ENCODE peak calls at places on chromosomes 2 and 18, in seven cellular contexts. H, W, P, G, C, B and L are unnamed samples.

GRCh38 chr2:218028189-218028495 is 25.3 kb upstream of the TNS1 start:
- DNase-seq in H (no peak), B (peak), G (no peak), C (no peak), W (no peak), P (no peak), L (no peak)

GRCh38 chr2:109174214-109174613 is 45.2 kb downstream of the SH3RF3 start:
- DNase-seq in B (no peak), G (no peak), H (no peak), W (no peak), P (no peak), C (no peak), L (no peak)

GRCh38 chr2:47893771-47894170 is 12.5 kb downstream of the FBXO11 start:
- DNase-seq in W (no peak), B (no peak), P (no peak), C (no peak), G (no peak), H (no peak), L (no peak)

GRCh38 chr2:237662671-237663093 is 35.3 kb downstream of the LRRFIP1 start:
- DNase-seq in P (peak), W (peak), G (peak), H (peak), B (peak), C (peak), L (peak)

GRCh38 chr2:222297600-222297935 is 1.2 kb downstream of the PAX3 start:
- DNase-seq in H (no peak), B (no peak), G (no peak), C (no peak), W (no peak), P (no peak), L (no peak)

GRCh38 chr2:198326431-198326830 is 522.0 kb downstream of the PLCL1 start:
- DNase-seq in P (no peak), G (no peak), B (no peak), H (no peak), W (no peak), C (no peak), L (no peak)

GRCh38 chr2:80102026-80102425 is 202.5 kb downstream of the LRRTM1 start:
- DNase-seq in C (no peak), H (no peak), B (no peak), W (no peak), P (no peak), G (no peak), L (no peak)

GRCh38 chr2:144239726-144240125 is 280.2 kb downstream of the ZEB2 start:
- DNase-seq in W (no peak), B (no peak), P (no peak), C (no peak), H (no peak), G (no peak), L (no peak)

GRCh38 chr2:43340945-43341356 is 114.5 kb upstream of the ZFP36L2 start:
- DNase-seq in P (no peak), H (no peak), G (no peak), C (no peak), W (no peak), B (no peak), L (no peak)

GRCh38 chr2:165406053-165406628 is 63.4 kb upstream of the CSRNP3 start:
- DNase-seq in G (no peak), P (no peak), C (no peak), W (no peak), B (no peak), H (no peak), L (no peak)

GRCh38 chr2:64952896-64953482 is 36.2 kb upstream of the SLC1A4 start:
- DNase-seq in W (no peak), H (no peak), B (no peak), G (no peak), C (no peak), P (no peak), L (no peak)

GRCh38 chr2:121340926-121341325 is 55.9 kb upstream of the TFCP2L1 start:
- DNase-seq in G (no peak), W (no peak), C (no peak), P (no peak), B (no peak), H (no peak), L (no peak)

GRCh38 chr2:88184762-88185161 is 14.6 kb downstream of the THNSL2 start:
- DNase-seq in B (no peak), C (no peak), H (no peak), G (no peak), W (no peak), P (no peak), L (no peak)

GRCh38 chr2:220373878-220374277 is 746.4 kb downstream of the SLC4A3 start:
- DNase-seq in G (no peak), P (no peak), C (no peak), W (no peak), H (no peak), B (no peak), L (no peak)

GRCh38 chr2:212894026-212894425 is 257.4 kb downstream of the IKZF2 start:
- DNase-seq in G (no peak), H (no peak), W (no peak), B (no peak), C (no peak), P (no peak), L (no peak)

GRCh38 chr18:26008096-26008495 is 82.3 kb downstream of the SS18 start:
- DNase-seq in H (no peak), C (no peak), W (no peak), G (no peak), P (no peak), B (no peak), L (no peak)

GRCh38 chr2:220191031-220191430 is 563.6 kb downstream of the SLC4A3 start:
- DNase-seq in W (no peak), H (no peak), P (no peak), G (no peak), C (no peak), B (no peak), L (no peak)

GRCh38 chr2:57862153-57862552 is 184.5 kb upstream of the VRK2 start:
- DNase-seq in P (no peak), C (no peak), W (no peak), G (no peak), H (no peak), B (no peak), L (no peak)

GRCh38 chr2:41926614-41927580 is 120.9 kb upstream of the PKDCC start:
- DNase-seq in W (no peak), B (no peak), H (no peak), G (no peak), P (no peak), C (no peak), L (no peak)

GRCh38 chr18:10477121-10477862 is 22.9 kb downstream of the APCDD1 start:
- DNase-seq in G (no peak), B (no peak), P (no peak), C (no peak), H (no peak), W (no peak), L (no peak)

GRCh38 chr2:173002751-173003541 is 72.7 kb upstream of the MAP3K20 start:
- DNase-seq in G (no peak), P (no peak), H (no peak), W (no peak), B (no peak), C (no peak), L (no peak)

GRCh38 chr2:134718095-134718955 is 475 bp downstream of the TMEM163 start:
- DNase-seq in B (peak), C (no peak), W (no peak), P (no peak), G (no peak), H (no peak), L (peak)

GRCh38 chr18:74226666-74227065 is 65.1 kb downstream of the CYB5A start:
- DNase-seq in P (no peak), C (no peak), G (no peak), H (no peak), B (no peak), W (no peak), L (no peak)

GRCh38 chr18:32548688-32549087 is 78.0 kb upstream of the GAREM1 start:
- DNase-seq in W (no peak), G (no peak), H (no peak), C (no peak), P (no peak), B (no peak), L (no peak)

GRCh38 chr2:129883121-129883520 is 96.3 kb upstream of the RAB6C start:
- DNase-seq in G (no peak), P (no peak), C (no peak), W (no peak), H (no peak), B (no peak), L (no peak)

GRCh38 chr2:105187531-105187930 is 54.0 kb upstream of the GPR45 start:
- DNase-seq in H (no peak), C (no peak), W (no peak), B (no peak), P (no peak), G (no peak), L (no peak)

GRCh38 chr2:70964133-70964532 is 14.3 kb upstream of the ANKRD53 start:
- DNase-seq in H (no peak), W (no peak), C (no peak), P (no peak), B (no peak), G (no peak), L (no peak)

GRCh38 chr2:97354576-97354975 is 235.1 kb downstream of the ANKRD36B start:
- DNase-seq in P (no peak), H (no peak), B (no peak), G (no peak), C (no peak), W (no peak), L (no peak)

GRCh38 chr2:165902929-165903328 is 50.6 kb downstream of the TTC21B start:
- DNase-seq in B (no peak), P (no peak), W (no peak), G (no peak), H (no peak), C (no peak), L (no peak)

GRCh38 chr2:163794635-163795034 is 58.8 kb upstream of the FIGN start:
- DNase-seq in C (no peak), W (no peak), P (no peak), B (no peak), G (no peak), H (no peak), L (no peak)